ENCODE peak calls at places on chromosomes 7 and 10, in five cellular contexts. P is IMR-90, W is A673, L is uterus, E is astrocyte of the spinal cord. U is an unnamed sample.
A peak's percentile ranks its signal among the peaks of the same experiment; 100 is the strongest.

GRCh38 chr10:26422977-26423376 is 15.2 kb upstream of the APBB1IP start:
- DNase-seq in P (no peak), W (no peak), L (no peak), E (no peak), U (no peak)

GRCh38 chr7:30238721-30239441 is 45.5 kb upstream of the ZNRF2 start:
- DNase-seq in P (no peak), W (peak; percentile 65), L (no peak), E (peak; percentile 58), U (no peak)

GRCh38 chr7:121394709-121395140 is 1.4 kb downstream of the FAM3C start:
- DNase-seq in P (no peak), W (no peak), L (no peak), E (no peak), U (no peak)

GRCh38 chr10:1094112-1095057 is 38.2 kb downstream of the WDR37 start:
- DNase-seq in P (no peak), W (no peak), L (no peak), E (no peak), U (no peak)

GRCh38 chr10:112115781-112116385 is 67.7 kb downstream of the GPAM start:
- DNase-seq in P (peak; percentile 18), W (peak; percentile 58), L (no peak), E (no peak), U (no peak)

GRCh38 chr7:38801786-38802185 is 107.2 kb downstream of the VPS41 start:
- DNase-seq in P (peak; percentile 1), W (no peak), L (no peak), E (no peak), U (no peak)

GRCh38 chr10:128604025-128604424 is 477.8 kb upstream of the MKI67 start:
- DNase-seq in P (no peak), W (no peak), L (no peak), E (no peak), U (no peak)

GRCh38 chr10:116722736-116723427 is 19.5 kb downstream of the HSPA12A start:
- DNase-seq in P (no peak), W (no peak), L (no peak), E (no peak), U (no peak)

GRCh38 chr7:42742321-42742720 is 169.5 kb downstream of the C7orf25 start:
- DNase-seq in P (no peak), W (no peak), L (no peak), E (no peak), U (no peak)

GRCh38 chr10:60731134-60731883 is 47.0 kb upstream of the CDK1 start:
- DNase-seq in P (no peak), W (no peak), L (no peak), E (no peak), U (no peak)

GRCh38 chr10:77513783-77514331 is 123.8 kb downstream of the KCNMA1 start:
- DNase-seq in P (peak; percentile 91), W (no peak), L (peak; percentile 63), E (peak; percentile 89), U (peak; percentile 62)

GRCh38 chr7:8938036-8938435 is 504.6 kb downstream of the NXPH1 start:
- DNase-seq in P (no peak), W (no peak), L (no peak), E (no peak), U (no peak)

GRCh38 chr7:150388709-150389531 is 9.8 kb downstream of the ZNF775 start:
- DNase-seq in P (peak; percentile 65), W (no peak), L (peak; percentile 37), E (peak; percentile 70), U (peak; percentile 84)

GRCh38 chr10:22148956-22149355 is 68.9 kb downstream of the EBLN1 start:
- DNase-seq in P (peak; percentile 7), W (peak; percentile 23), L (no peak), E (peak; percentile 3), U (no peak)

GRCh38 chr10:52351911-52352310 is 37.8 kb downstream of the DKK1 start:
- DNase-seq in P (peak; percentile 37), W (no peak), L (no peak), E (no peak), U (no peak)

GRCh38 chr10:23174075-23174973 is 17.8 kb upstream of the PTF1A start:
- DNase-seq in P (no peak), W (no peak), L (no peak), E (no peak), U (no peak)

GRCh38 chr10:132889556-132889955 is 52.8 kb downstream of the CFAP46 start:
- DNase-seq in P (no peak), W (no peak), L (peak; percentile 4), E (no peak), U (no peak)

GRCh38 chr7:102811942-102812678 is 63.3 kb downstream of the FAM185A start:
- DNase-seq in P (no peak), W (peak; percentile 30), L (no peak), E (no peak), U (no peak)

GRCh38 chr10:71547841-71548493 is 151.2 kb downstream of the CDH23 start:
- DNase-seq in P (peak; percentile 15), W (no peak), L (peak; percentile 68), E (peak; percentile 81), U (no peak)

GRCh38 chr7:3399858-3400257 is 98.8 kb downstream of the SDK1 start:
- DNase-seq in P (peak; percentile 5), W (peak; percentile 63), L (no peak), E (no peak), U (no peak)

GRCh38 chr10:4663162-4663992 is 162.6 kb upstream of the AKR1E2 start:
- DNase-seq in P (peak; percentile 99), W (peak; percentile 95), L (peak; percentile 71), E (peak; percentile 99), U (peak; percentile 31)

GRCh38 chr10:75110006-75110632 is 1.3 kb upstream of the SAMD8 start:
- DNase-seq in P (no peak), W (no peak), L (no peak), E (no peak), U (no peak)

GRCh38 chr7:6917258-6917657 is 91.2 kb upstream of the CCZ1B start:
- DNase-seq in P (no peak), W (no peak), L (no peak), E (no peak), U (no peak)

GRCh38 chr7:83105063-83105462 is 57.6 kb downstream of the PCLO start:
- DNase-seq in P (no peak), W (no peak), L (no peak), E (no peak), U (no peak)

GRCh38 chr7:74269757-74270277 is 15.6 kb upstream of the RFC2 start:
- DNase-seq in P (peak; percentile 74), W (peak; percentile 93), L (peak; percentile 64), E (peak; percentile 69), U (peak; percentile 58)

DNA sequence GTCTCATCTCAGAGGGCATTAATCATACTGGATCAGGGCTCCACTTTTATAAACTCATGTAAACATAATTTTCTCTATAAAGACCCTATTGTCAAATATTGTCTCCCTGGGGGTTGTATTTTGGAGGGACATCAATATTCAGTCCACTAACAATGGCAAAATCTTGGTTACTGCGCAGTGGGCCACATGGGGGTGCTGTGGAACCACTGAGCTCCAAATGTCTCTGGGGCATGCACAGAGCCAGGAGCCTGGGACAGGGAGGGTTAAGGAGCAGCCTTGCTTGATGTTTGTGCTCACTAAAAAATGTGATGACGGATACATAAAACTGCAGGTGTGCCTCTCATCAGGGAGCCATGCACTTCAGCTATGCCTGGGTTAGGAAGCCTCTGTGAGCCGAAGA is 62.1 kb upstream of the PRSS58 start:
- DNase-seq in P (no peak), W (no peak), L (no peak), E (no peak), U (no peak)
- TF ChIP-seq CTCF in P (peak; percentile 33), W (peak; percentile 54), L (no peak), E (peak; percentile 47), U (peak; percentile 53)

GRCh38 chr10:53489331-53489730 is 716.7 kb upstream of the MBL2 start:
- DNase-seq in P (no peak), W (no peak), L (no peak), E (no peak), U (no peak)

GRCh38 chr10:53487019-53487983 is 714.7 kb upstream of the MBL2 start:
- DNase-seq in P (no peak), W (no peak), L (no peak), E (no peak), U (no peak)

GRCh38 chr10:53491774-53492173 is 719.2 kb upstream of the MBL2 start:
- DNase-seq in P (no peak), W (no peak), L (no peak), E (no peak), U (no peak)

GRCh38 chr10:53489783-53490182 is 717.2 kb upstream of the MBL2 start:
- DNase-seq in P (no peak), W (no peak), L (no peak), E (no peak), U (no peak)

DNA sequence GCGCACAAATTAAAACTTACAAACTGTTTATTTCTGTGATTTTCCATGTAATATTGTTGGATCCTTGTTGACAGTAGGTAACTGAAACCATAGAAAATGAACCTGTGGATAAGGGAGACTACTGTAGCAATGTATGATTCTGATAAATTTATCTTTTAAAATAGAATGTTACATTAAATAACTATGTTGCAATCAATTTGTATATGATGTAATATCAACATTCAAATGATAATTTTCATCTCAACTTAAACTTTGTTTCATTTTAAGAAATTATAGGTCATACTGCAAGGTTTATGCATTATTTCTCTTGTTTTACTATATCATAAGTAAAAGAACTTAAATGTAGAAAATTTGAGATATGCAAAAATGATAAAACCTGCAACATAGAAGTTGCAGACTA is 718.0 kb upstream of the MBL2 start:
- DNase-seq in P (no peak), W (no peak), L (no peak), E (no peak), U (no peak)
- H3K4me3 ChIP-seq in P (no peak overlapping the region), W (no peak overlapping the region), L (no peak overlapping the region), E (no peak overlapping the region), U (no peak overlapping the region)

GRCh38 chr10:73262105-73262730 is 9.8 kb upstream of the MRPS16 start:
- DNase-seq in P (peak; percentile 74), W (peak; percentile 52), L (no peak), E (peak; percentile 71), U (no peak)

GRCh38 chr10:73262880-73263279 is 10.4 kb upstream of the MRPS16 start:
- DNase-seq in P (no peak), W (no peak), L (no peak), E (no peak), U (no peak)

GRCh38 chr10:73264423-73264822 is 12.0 kb upstream of the MRPS16 start:
- DNase-seq in P (no peak), W (no peak), L (no peak), E (no peak), U (no peak)

GRCh38 chr10:73261362-73261995 is 9.0 kb upstream of the MRPS16 start:
- DNase-seq in P (no peak), W (no peak), L (no peak), E (no peak), U (no peak)

GRCh38 chr10:73263948-73264347 is 11.5 kb upstream of the MRPS16 start:
- DNase-seq in P (peak; percentile 36), W (peak; percentile 42), L (no peak), E (peak; percentile 34), U (no peak)
- TF ChIP-seq CTCF in P (peak; percentile 59), W (peak; percentile 72), L (peak; percentile 9), E (peak; percentile 54), U (peak; percentile 57)

GRCh38 chr7:96287168-96287567 is 34.7 kb downstream of the SLC25A13 start:
- DNase-seq in P (no peak), W (no peak), L (no peak), E (no peak), U (no peak)

GRCh38 chr7:96284240-96284639 is 37.7 kb downstream of the SLC25A13 start:
- DNase-seq in P (no peak), W (no peak), L (no peak), E (no peak), U (no peak)

GRCh38 chr7:96282835-96283234 is 39.1 kb downstream of the SLC25A13 start:
- DNase-seq in P (no peak), W (no peak), L (no peak), E (no peak), U (no peak)

GRCh38 chr7:96285579-96285978 is 36.3 kb downstream of the SLC25A13 start:
- DNase-seq in P (peak; percentile 37), W (peak; percentile 16), L (no peak), E (no peak), U (no peak)

GRCh38 chr7:96284838-96285237 is 37.1 kb downstream of the SLC25A13 start:
- DNase-seq in P (no peak), W (no peak), L (no peak), E (no peak), U (no peak)
- H3K4me3 ChIP-seq in P (no peak overlapping the region), W (no peak overlapping the region), L (no peak overlapping the region), E (no peak overlapping the region), U (no peak overlapping the region)